ENCODE peak calls at places on chromosome 17, in five cellular contexts. U is stomach, T is tibial nerve, W is HL-60, P is right atrium auricular region. L is an unnamed sample.
A peak's percentile ranks its signal among the peaks of the same experiment; 100 is the strongest.

GRCh38 chr17:39726617-39727016 is 3.7 kb downstream of the MIEN1 start:
- DNase-seq in T (no peak), U (no peak), P (no peak), W (no peak), L (no peak)

GRCh38 chr17:2343421-2343820 is 6.1 kb downstream of the SGSM2 start:
- DNase-seq in U (no peak), W (no peak), T (no peak), P (no peak), L (no peak)

GRCh38 chr17:69712801-69713311 is 298.4 kb downstream of the MAP2K6 start:
- DNase-seq in P (no peak), U (no peak), W (no peak), T (no peak), L (no peak)

GRCh38 chr17:28335959-28336871 is 654 bp downstream of the TNFAIP1 start:
- DNase-seq in U (peak; percentile 68), W (no peak), P (peak; percentile 89), T (no peak), L (no peak)

GRCh38 chr17:29212681-29213121 is 32.5 kb upstream of the MYO18A start:
- DNase-seq in U (no peak), T (no peak), W (no peak), P (no peak), L (no peak)

GRCh38 chr17:72575542-72576233 is 454.9 kb downstream of the SOX9 start:
- DNase-seq in P (no peak), U (no peak), W (no peak), T (no peak), L (no peak)

GRCh38 chr17:53191878-53192277 is 630.8 kb upstream of the KIF2B start:
- DNase-seq in T (no peak), W (no peak), U (no peak), P (no peak), L (no peak)

GRCh38 chr17:57475786-57476185 is 219.5 kb downstream of the MSI2 start:
- DNase-seq in P (no peak), T (no peak), U (no peak), W (no peak), L (no peak)

GRCh38 chr17:59513934-59514841 is 51.2 kb upstream of the DHX40 start:
- DNase-seq in W (no peak), P (peak; percentile 77), T (peak; percentile 67), U (peak; percentile 82), L (no peak)

GRCh38 chr17:39022961-39023360 is 55.8 kb upstream of the FBXO47 start:
- DNase-seq in P (peak; percentile 5), U (no peak), W (no peak), T (no peak), L (no peak)

GRCh38 chr17:39230361-39230760 is 4.6 kb upstream of the STAC2 start:
- DNase-seq in T (no peak), U (no peak), P (no peak), W (no peak), L (no peak)

GRCh38 chr17:39951924-39952664 is 10.7 kb upstream of the GSDMA start:
- DNase-seq in P (no peak), W (no peak), U (no peak), T (no peak), L (no peak)

GRCh38 chr17:46023783-46024388 is 24.8 kb downstream of the STH start:
- DNase-seq in T (no peak), U (no peak), P (no peak), W (no peak), L (no peak)

GRCh38 chr17:14833201-14833773 is 431.8 kb downstream of the PMP22 start:
- DNase-seq in U (no peak), P (no peak), T (no peak), W (peak; percentile 22), L (no peak)

GRCh38 chr17:60704170-60704569 is 26.5 kb downstream of the BCAS3 start:
- DNase-seq in W (no peak), P (no peak), T (no peak), U (no peak), L (no peak)

GRCh38 chr17:22270381-22270780 is 578.1 kb downstream of the KCNJ18 start:
- DNase-seq in U (no peak), W (no peak), P (no peak), T (no peak), L (peak; percentile 50)

GRCh38 chr17:55777471-55777971 is 26.7 kb downstream of the PCTP start:
- DNase-seq in W (no peak), U (no peak), T (no peak), P (no peak), L (no peak)

GRCh38 chr17:45385331-45385997 is 47.2 kb downstream of the ARHGAP27 start:
- DNase-seq in P (peak; percentile 90), T (peak; percentile 68), W (peak; percentile 68), U (peak; percentile 95), L (peak; percentile 88)

GRCh38 chr17:29241015-29241963 is 5.4 kb upstream of the CRYBA1 start:
- DNase-seq in T (no peak), U (no peak), P (peak; percentile 71), W (peak; percentile 78), L (no peak)

DNA sequence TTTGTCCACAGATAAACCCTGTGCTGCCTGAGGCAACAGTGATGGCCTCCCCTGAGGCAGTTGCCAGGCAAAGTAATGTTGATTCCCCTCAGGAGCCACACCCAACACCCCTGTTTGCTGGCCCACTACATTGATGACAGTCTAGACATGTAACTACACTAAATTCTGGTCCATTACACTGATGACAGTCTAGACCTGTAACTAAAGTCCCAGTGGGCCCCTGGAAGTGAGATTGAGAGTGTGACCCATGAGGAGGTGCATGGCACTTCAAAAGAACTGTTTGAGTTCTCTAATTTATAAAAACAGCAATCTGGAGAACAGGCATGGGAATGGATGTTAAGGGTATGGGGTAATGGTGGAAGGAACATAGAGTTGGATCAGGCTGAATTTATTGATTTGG is 8.9 kb downstream of the CCL4 start:
- DNase-seq in U (no peak), P (no peak), T (no peak), W (no peak), L (no peak)
- H3K4me3 ChIP-seq in U (no peak overlapping the region), P (no peak overlapping the region), T (no peak overlapping the region), W (no peak overlapping the region), L (no peak overlapping the region)

DNA sequence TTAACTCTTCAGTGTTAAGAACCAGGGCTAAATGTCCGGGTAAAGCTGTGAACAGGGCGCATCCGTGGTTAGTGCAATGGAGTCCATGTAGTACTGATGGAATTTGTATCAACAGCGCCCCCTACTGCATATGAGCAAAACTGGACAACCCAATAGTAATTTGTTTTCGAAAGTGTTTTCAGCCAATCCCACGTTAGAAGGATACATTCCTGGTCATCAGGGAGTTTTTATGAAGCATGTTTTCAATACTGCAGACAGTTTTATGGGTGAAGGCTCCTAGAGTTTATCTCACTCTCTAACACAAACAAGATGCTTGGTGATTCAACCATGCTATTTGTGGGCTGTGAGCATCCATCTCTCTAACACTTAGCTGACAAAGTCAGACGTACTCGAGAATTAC is 46.6 kb upstream of the HNF1B start:
- DNase-seq in T (no peak), W (no peak), P (no peak), U (peak; percentile 30), L (no peak)
- TF ChIP-seq CTCF in T (peak; percentile 7), W (peak; percentile 60), P (peak; percentile 47), U (peak; percentile 23), L (no peak)

GRCh38 chr17:36661047-36661666 is 59.8 kb downstream of the MRM1 start:
- DNase-seq in U (no peak), P (no peak), T (no peak), W (no peak), L (no peak)

GRCh38 chr17:36657763-36658490 is 56.5 kb downstream of the MRM1 start:
- DNase-seq in U (peak; percentile 30), P (no peak), W (no peak), T (no peak), L (no peak)

GRCh38 chr17:36653374-36653773 is 52.0 kb downstream of the MRM1 start:
- DNase-seq in W (no peak), T (no peak), U (no peak), P (no peak), L (no peak)

GRCh38 chr17:36661688-36662087 is 60.3 kb downstream of the MRM1 start:
- DNase-seq in W (no peak), U (no peak), P (no peak), T (no peak), L (no peak)

DNA sequence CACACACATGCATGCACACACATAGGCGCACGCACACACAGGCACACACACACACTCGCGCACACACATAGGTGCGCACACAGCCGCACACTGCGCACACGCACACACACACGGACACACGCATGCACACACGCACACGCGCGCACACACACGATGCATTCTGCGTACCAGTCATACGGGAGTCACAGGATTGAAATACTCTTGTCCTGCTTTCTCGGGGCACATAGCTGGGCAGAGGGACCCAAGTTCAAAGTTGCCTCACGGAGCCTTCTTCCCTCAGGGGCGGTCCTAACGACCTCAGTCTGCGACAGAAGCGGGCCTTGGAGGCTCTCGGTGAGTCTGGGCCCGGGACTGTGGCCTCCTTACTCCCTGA is 56.0 kb downstream of the MRM1 start:
- DNase-seq in T (no peak), W (no peak), U (no peak), P (no peak), L (no peak)
- H3K4me3 ChIP-seq in T (peak overlapping the region; percentile 21), W (no peak overlapping the region), U (peak overlapping the region; percentile 42), P (peak overlapping the region; percentile 52), L (peak overlapping the region; percentile 58)

GRCh38 chr17:35849469-35850348 is 19.0 kb downstream of the HEATR9 start:
- DNase-seq in P (peak; percentile 62), W (no peak), U (peak; percentile 45), T (no peak), L (no peak)
- TF ChIP-seq CTCF in P (peak; percentile 81), W (peak; percentile 55), U (peak; percentile 48), T (peak; percentile 56), L (peak; percentile 47)

GRCh38 chr17:48554412-48555090 is 9.6 kb upstream of the HOXB2 start:
- DNase-seq in T (no peak), U (no peak), P (no peak), W (no peak), L (no peak)
- H3K4me3 ChIP-seq in T (peak overlapping the region; percentile 23), U (peak overlapping the region; percentile 40), P (peak overlapping the region; percentile 47), W (no peak overlapping the region), L (peak overlapping the region; percentile 73)

DNA sequence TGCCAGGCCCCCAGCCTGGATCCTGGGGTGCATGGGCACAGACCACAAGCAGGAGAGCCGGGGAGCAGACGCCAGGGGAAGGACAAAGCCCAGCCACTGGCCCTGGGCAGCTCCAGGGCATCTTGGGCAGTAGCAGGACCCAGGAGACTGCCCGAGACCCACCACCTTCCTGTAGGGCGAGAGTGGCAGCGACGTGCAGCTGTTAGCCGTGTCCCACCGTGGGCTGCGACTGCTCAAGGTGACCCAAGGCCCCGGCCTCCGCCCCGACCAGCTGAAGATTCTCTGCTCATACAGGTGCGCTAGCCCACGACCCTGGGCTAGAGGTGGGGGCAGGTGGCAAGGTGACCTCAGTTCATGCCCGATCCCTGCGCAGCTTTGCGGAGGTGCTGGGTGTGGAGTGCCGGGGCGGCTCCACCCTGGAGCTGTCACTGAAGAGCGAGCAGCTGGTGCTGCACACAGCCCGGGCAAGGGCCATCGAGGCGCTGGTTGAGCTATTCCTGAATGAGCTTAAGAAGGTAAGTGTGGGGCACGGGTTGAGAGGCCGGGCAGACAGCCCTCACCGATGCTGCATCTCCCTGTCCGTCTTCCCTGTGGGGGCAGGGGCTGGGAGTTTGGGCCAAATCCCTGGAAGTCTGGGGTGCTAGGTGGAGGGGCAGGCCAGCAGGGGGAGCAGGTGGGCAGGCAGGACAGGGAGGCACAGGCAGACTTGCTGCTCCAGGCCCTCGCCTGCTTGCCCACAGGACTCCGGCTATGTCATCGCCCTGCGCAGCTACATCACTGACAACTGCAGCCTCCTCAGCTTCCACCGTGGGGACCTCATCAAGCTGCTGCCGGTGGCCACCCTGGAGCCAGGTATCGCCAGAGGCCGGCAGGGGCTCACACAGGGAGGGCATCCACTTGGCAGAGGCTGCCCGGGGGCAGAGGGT is 13.5 kb upstream of the SMIM5 start:
- DNase-seq in U (no peak), W (no peak), T (no peak), P (no peak), L (no peak)
- TF ChIP-seq CTCF in U (peak; percentile 12), W (peak; percentile 28), T (peak; percentile 14), P (peak; percentile 40), L (no peak)

GRCh38 chr17:4386406-4386805 is 19.9 kb upstream of the UBE2G1 start:
- DNase-seq in P (no peak), W (no peak), T (no peak), U (no peak), L (no peak)
- H3K4me3 ChIP-seq in P (no peak overlapping the region), W (no peak overlapping the region), T (no peak overlapping the region), U (no peak overlapping the region), L (no peak overlapping the region)

L was measured in coronary artery.